ENCODE peak calls at places on chromosomes 3 and 15, in ten cellular contexts. X is B cell; V is AG09309; W is neural progenitor cell; A is psoas muscle; T is HCEC 1CT; Y is foreskin keratinocyte; K is T-cell; G is Peyer's patch; L is activated naive CD4-positive, alpha-beta T cell treated with Interleukin-2 at 50 U/mL for 16 hours. S is an unnamed sample.

GRCh38 chr3:115912372-115912771 is 289.1 kb downstream of the GAP43 start:
- DNase-seq in X (no peak), V (no peak), W (no peak), A (peak), T (no peak), Y (no peak), K (no peak), G (no peak), L (no peak), S (no peak)

GRCh38 chr3:71955549-71956373 is 170.8 kb upstream of the PROK2 start:
- DNase-seq in X (no peak), V (peak), W (peak), A (peak), T (peak), Y (peak), K (no peak), G (peak), L (peak), S (peak)

GRCh38 chr3:83321457-83321856 is 1560.0 kb upstream of the GBE1 start:
- DNase-seq in X (no peak), V (no peak), W (no peak), A (no peak), T (no peak), Y (no peak), K (no peak), G (no peak), L (no peak), S (no peak)

GRCh38 chr3:13231781-13232515 is 158.7 kb upstream of the IQSEC1 start:
- DNase-seq in X (no peak), V (no peak), W (no peak), A (no peak), T (no peak), Y (no peak), K (no peak), G (no peak), L (no peak), S (no peak)

GRCh38 chr15:93563218-93563617 is 474.2 kb upstream of the RGMA start:
- DNase-seq in X (no peak), V (no peak), W (no peak), A (no peak), T (no peak), Y (no peak), K (no peak), G (no peak), L (no peak), S (no peak)

GRCh38 chr15:92907880-92908279 is 7.8 kb downstream of the CHD2 start:
- DNase-seq in X (no peak), V (peak), W (no peak), A (peak), T (peak), Y (peak), K (no peak), G (no peak), L (peak), S (no peak)

GRCh38 chr15:74584204-74584603 is 31.4 kb upstream of the CLK3 start:
- DNase-seq in X (no peak), V (no peak), W (no peak), A (no peak), T (no peak), Y (no peak), K (no peak), G (no peak), L (no peak), S (no peak)

GRCh38 chr3:174408310-174408709 is 450.8 kb upstream of the NAALADL2 start:
- DNase-seq in X (no peak), V (peak), W (no peak), A (no peak), T (peak), Y (peak), K (no peak), G (no peak), L (no peak), S (no peak)

GRCh38 chr3:37922721-37923575 is 61.3 kb downstream of the CTDSPL start:
- DNase-seq in X (no peak), V (no peak), W (no peak), A (peak), T (peak), Y (no peak), K (no peak), G (no peak), L (no peak), S (no peak)

GRCh38 chr15:28955160-28955502 is 69.4 kb downstream of the APBA2 start:
- DNase-seq in X (no peak), V (peak), W (peak), A (no peak), T (peak), Y (no peak), K (peak), G (no peak), L (no peak), S (no peak)

GRCh38 chr15:64651573-64652260 is 123.7 kb downstream of the RBPMS2 start:
- DNase-seq in X (peak), V (no peak), W (no peak), A (no peak), T (no peak), Y (peak), K (peak), G (no peak), L (peak), S (no peak)

GRCh38 chr3:69665026-69665739 is 74.1 kb upstream of the MITF start:
- DNase-seq in X (no peak), V (no peak), W (no peak), A (no peak), T (no peak), Y (peak), K (no peak), G (no peak), L (no peak), S (no peak)

GRCh38 chr3:48623851-48624547 is 2.4 kb upstream of the TMEM89 start:
- DNase-seq in X (no peak), V (no peak), W (no peak), A (no peak), T (no peak), Y (no peak), K (no peak), G (no peak), L (no peak), S (no peak)

GRCh38 chr3:4906107-4906621 is 73.1 kb upstream of the BHLHE40 start:
- DNase-seq in X (no peak), V (no peak), W (peak), A (no peak), T (peak), Y (peak), K (no peak), G (no peak), L (no peak), S (no peak)

GRCh38 chr3:43726511-43726910 is 35.8 kb downstream of the ABHD5 start:
- DNase-seq in X (no peak), V (no peak), W (no peak), A (no peak), T (no peak), Y (no peak), K (no peak), G (no peak), L (no peak), S (no peak)

GRCh38 chr15:57591237-57591821 is 375 bp upstream of the MYZAP start:
- DNase-seq in X (no peak), V (no peak), W (no peak), A (no peak), T (no peak), Y (no peak), K (no peak), G (no peak), L (no peak), S (no peak)